ENCODE peak calls at places on chromosomes 6 and 20, in five cellular contexts. K is cardiac muscle cell, T is endothelial cell, D is RWPE1, A is kidney. R is an unnamed sample.

GRCh38 chr6:115004982-115005381 is 662.2 kb upstream of the HS3ST5 start:
- DNase-seq in D (no peak), T (no peak), K (no peak), A (no peak), R (no peak)

GRCh38 chr6:113560376-113560775 is 296.8 kb upstream of the MARCKS start:
- DNase-seq in D (no peak), K (no peak), T (no peak), A (no peak), R (no peak)

GRCh38 chr6:31614075-31614619 is 887 bp upstream of the AIF1 start:
- DNase-seq in T (no peak), D (no peak), A (no peak), K (no peak), R (no peak)

GRCh38 chr6:83215131-83216047 is 22.2 kb downstream of the RWDD2A start:
- DNase-seq in D (peak), K (peak), A (no peak), T (peak), R (peak)

GRCh38 chr20:13037727-13038126 is 29.0 kb downstream of the SPTLC3 start:
- DNase-seq in K (no peak), A (no peak), D (no peak), T (no peak), R (no peak)

GRCh38 chr6:111759836-111760785 is 113.1 kb downstream of the FYN start:
- DNase-seq in T (no peak), D (no peak), A (no peak), K (no peak), R (no peak)

GRCh38 chr6:8321671-8322404 is 113.5 kb downstream of the SLC35B3 start:
- DNase-seq in K (no peak), D (peak), T (no peak), A (no peak), R (no peak)

GRCh38 chr6:47126647-47127339 is 84.7 kb upstream of the ADGRF1 start:
- DNase-seq in D (no peak), T (no peak), A (no peak), K (peak), R (no peak)

GRCh38 chr20:46463852-46464251 is 49.5 kb downstream of the ZNF334 start:
- DNase-seq in A (no peak), D (no peak), T (no peak), K (no peak), R (no peak)

GRCh38 chr6:133394630-133395029 is 153.5 kb downstream of the EYA4 start:
- DNase-seq in K (no peak), T (no peak), D (no peak), A (no peak), R (no peak)

GRCh38 chr6:156262014-156262413 is 515.2 kb upstream of the ARID1B start:
- DNase-seq in D (no peak), T (no peak), A (no peak), K (no peak), R (no peak)

GRCh38 chr6:63964347-63964746 is 328.7 kb downstream of the PHF3 start:
- DNase-seq in K (no peak), D (no peak), T (no peak), A (no peak), R (no peak)

GRCh38 chr20:50351541-50351940 is 158.6 kb upstream of the PTPN1 start:
- DNase-seq in A (peak), D (no peak), T (no peak), K (no peak), R (no peak)

GRCh38 chr20:56636701-56637100 is 7.6 kb downstream of the TFAP2C start:
- DNase-seq in A (no peak), T (no peak), D (peak), K (no peak), R (no peak)

GRCh38 chr6:43628392-43629103 is 516 bp downstream of the GTPBP2 start:
- DNase-seq in T (peak), K (peak), D (peak), A (peak), R (peak)

GRCh38 chr6:88965691-88966090 is 2.3 kb upstream of the RNGTT start:
- DNase-seq in T (no peak), A (no peak), K (no peak), D (no peak), R (no peak)

GRCh38 chr6:105072799-105073199 is 107.0 kb downstream of the POPDC3 start:
- DNase-seq in D (peak), T (no peak), A (no peak), K (no peak), R (no peak)

GRCh38 chr6:170028629-170029345 is 262.1 kb downstream of the DLL1 start:
- DNase-seq in A (peak), D (no peak), T (no peak), K (no peak), R (peak)

GRCh38 chr6:76940186-76940585 is 523.1 kb downstream of the HTR1B start:
- DNase-seq in T (no peak), A (no peak), D (no peak), K (no peak), R (no peak)

DNA sequence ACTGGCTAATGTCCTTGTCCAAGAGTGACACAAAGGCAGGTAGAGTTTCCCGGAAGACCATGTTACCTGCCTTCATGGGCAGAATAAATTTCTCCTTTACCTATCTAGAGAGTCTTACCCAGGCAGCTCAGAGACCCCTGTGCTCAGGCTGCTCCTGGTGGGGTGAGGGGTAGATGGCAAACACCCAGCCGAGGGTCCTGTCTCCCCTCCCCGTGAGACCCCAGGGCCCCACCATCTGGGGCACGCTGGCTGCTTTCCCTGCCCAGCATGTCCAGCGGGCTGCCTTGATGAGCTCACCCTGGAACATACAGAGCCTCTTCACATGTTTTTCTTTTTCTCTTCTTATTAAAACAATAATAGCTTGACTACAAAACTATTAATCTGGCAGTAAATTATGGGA is 116.5 kb downstream of the EDN3 start:
- DNase-seq in K (no peak), D (no peak), T (no peak), A (no peak), R (no peak)
- TF ChIP-seq CTCF in K (no peak), D (no peak), T (no peak), A (no peak), R (no peak)

GRCh38 chr6:26550250-26550993 is 12.3 kb downstream of the HMGN4 start:
- DNase-seq in T (peak), D (peak), A (peak), K (peak), R (no peak)
- TF ChIP-seq CTCF in T (no peak), D (no peak), A (no peak), K (no peak), R (no peak)

DNA sequence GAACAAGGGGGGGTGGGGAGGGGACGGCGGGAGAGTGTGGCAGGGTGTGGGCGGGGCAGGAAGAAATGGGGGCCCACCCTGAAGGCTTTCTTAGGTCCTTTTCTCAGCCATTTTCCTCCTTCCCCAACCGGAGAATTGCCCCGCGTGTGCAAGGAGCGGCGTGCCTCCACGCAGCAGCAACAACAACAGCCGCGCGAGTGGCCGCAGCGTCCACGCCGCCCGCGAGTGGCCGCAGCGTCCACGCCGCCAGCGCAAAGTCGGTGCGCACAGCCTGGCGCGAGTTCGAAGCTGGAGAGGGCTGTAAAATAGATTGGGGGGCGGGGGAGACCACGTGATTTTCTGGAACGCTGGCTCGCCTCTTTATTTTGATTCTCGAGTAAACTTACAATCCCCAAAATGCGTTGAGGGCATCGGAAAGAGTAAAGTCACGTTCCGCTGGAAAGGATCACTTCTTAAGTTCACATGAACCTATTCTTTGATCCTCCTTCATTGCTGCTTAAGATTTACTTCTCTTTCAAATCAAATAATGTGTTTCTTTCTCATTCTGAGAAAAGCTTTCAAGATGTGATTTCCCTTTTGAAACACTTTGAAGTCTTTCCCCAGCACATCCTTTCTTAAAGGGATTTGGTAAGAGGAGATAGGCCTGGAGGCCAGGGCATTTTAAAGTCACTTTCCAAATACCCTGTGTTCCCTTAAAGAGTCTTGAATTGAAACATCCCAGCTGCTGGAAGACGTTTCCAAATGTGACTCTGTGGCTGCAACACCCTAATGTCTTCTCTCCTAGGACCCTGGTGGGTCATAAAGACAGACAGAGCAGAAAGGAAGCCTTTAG is 66.7 kb upstream of the ZNF217 start:
- DNase-seq in A (peak), T (no peak), K (no peak), D (no peak), R (no peak)
- TF ChIP-seq CTCF in A (no peak), T (no peak), K (no peak), D (no peak), R (no peak)

DNA sequence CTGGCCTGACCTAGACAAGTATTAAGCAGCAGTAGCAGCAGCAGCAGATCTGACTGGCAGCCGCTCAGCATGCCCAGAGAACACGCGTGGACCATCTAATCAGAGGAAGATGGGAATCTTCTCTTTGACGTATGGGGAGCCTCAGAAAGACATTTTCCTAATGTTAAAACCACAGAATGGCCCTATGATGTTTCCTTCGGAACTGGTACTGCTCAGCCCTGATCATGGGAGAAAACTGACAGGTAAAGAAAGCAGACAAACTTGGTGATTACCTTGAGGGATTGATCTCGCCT is 6.2 kb downstream of the PSMA7 start:
- DNase-seq in A (no peak), D (no peak), T (no peak), K (no peak), R (no peak)
- TF ChIP-seq CTCF in A (no peak), D (peak), T (no peak), K (no peak), R (no peak)

GRCh38 chr6:168353041-168353440 is 33.5 kb upstream of the DACT2 start:
- DNase-seq in A (no peak), K (no peak), D (no peak), T (no peak), R (no peak)

GRCh38 chr6:168354338-168354737 is 34.8 kb upstream of the DACT2 start:
- DNase-seq in A (no peak), D (no peak), K (no peak), T (no peak), R (no peak)

GRCh38 chr6:168361766-168362165 is 42.2 kb upstream of the DACT2 start:
- DNase-seq in K (no peak), D (no peak), A (no peak), T (no peak), R (no peak)

GRCh38 chr6:168359794-168360193 is 40.2 kb upstream of the DACT2 start:
- DNase-seq in K (no peak), D (no peak), A (no peak), T (no peak), R (no peak)

GRCh38 chr6:168355716-168356522 is 36.3 kb upstream of the DACT2 start:
- DNase-seq in D (peak), T (peak), A (no peak), K (peak), R (no peak)
- TF ChIP-seq CTCF in D (peak), T (peak), A (peak), K (peak), R (peak)